ENCODE peak calls at places on chromosomes 2 and 18, in ten cellular contexts. One of them, this sample, is unnamed.

GRCh38 chr2:9211496-9211895 is 4.9 kb downstream of the ASAP2 start:
- DNase-seq in AG08396: no peak
- DNase-seq in T1000: no peak
- DNase-seq in left colon: no peak
- DNase-seq in activated CD4-positive, CD25-positive, alpha-beta regulatory T cell treated with anti-CD3 and anti-CD28 coated beads, Interleukin-2, amount 50 U/mL, for 16 hours: no peak
- DNase-seq in upper lobe of right lung: no peak
- DNase-seq in HCEC 1CT: no peak
- DNase-seq in SW 1271: no peak
- DNase-seq in brain microvascular endothelial cell: peak; percentile 45
- DNase-seq in H4: no peak
- DNase-seq in this sample: no peak

GRCh38 chr2:216344958-216345315 is 27.3 kb downstream of the MARCHF4 start:
- DNase-seq in AG08396: no peak
- DNase-seq in T1000: no peak
- DNase-seq in left colon: no peak
- DNase-seq in activated CD4-positive, CD25-positive, alpha-beta regulatory T cell treated with anti-CD3 and anti-CD28 coated beads, Interleukin-2, amount 50 U/mL, for 16 hours: no peak
- DNase-seq in upper lobe of right lung: no peak
- DNase-seq in HCEC 1CT: no peak
- DNase-seq in SW 1271: no peak
- DNase-seq in brain microvascular endothelial cell: no peak
- DNase-seq in H4: no peak
- DNase-seq in this sample: no peak

GRCh38 chr2:64036343-64036742 is 17.1 kb upstream of the VPS54 start:
- DNase-seq in AG08396: peak; percentile 60
- DNase-seq in T1000: no peak
- DNase-seq in left colon: no peak
- DNase-seq in activated CD4-positive, CD25-positive, alpha-beta regulatory T cell treated with anti-CD3 and anti-CD28 coated beads, Interleukin-2, amount 50 U/mL, for 16 hours: no peak
- DNase-seq in upper lobe of right lung: no peak
- DNase-seq in HCEC 1CT: peak; percentile 86
- DNase-seq in SW 1271: peak; percentile 53
- DNase-seq in brain microvascular endothelial cell: peak; percentile 59
- DNase-seq in H4: peak; percentile 66
- DNase-seq in this sample: no peak

GRCh38 chr2:88355486-88355885 is 97.0 kb downstream of the FOXI3 start:
- DNase-seq in AG08396: no peak
- DNase-seq in T1000: no peak
- DNase-seq in left colon: no peak
- DNase-seq in activated CD4-positive, CD25-positive, alpha-beta regulatory T cell treated with anti-CD3 and anti-CD28 coated beads, Interleukin-2, amount 50 U/mL, for 16 hours: no peak
- DNase-seq in upper lobe of right lung: no peak
- DNase-seq in HCEC 1CT: no peak
- DNase-seq in SW 1271: no peak
- DNase-seq in brain microvascular endothelial cell: no peak
- DNase-seq in H4: no peak
- DNase-seq in this sample: no peak

GRCh38 chr2:20129320-20130274 is 78.2 kb upstream of the LAPTM4A start:
- DNase-seq in AG08396: no peak
- DNase-seq in T1000: no peak
- DNase-seq in left colon: peak; percentile 83
- DNase-seq in activated CD4-positive, CD25-positive, alpha-beta regulatory T cell treated with anti-CD3 and anti-CD28 coated beads, Interleukin-2, amount 50 U/mL, for 16 hours: no peak
- DNase-seq in upper lobe of right lung: no peak
- DNase-seq in HCEC 1CT: no peak
- DNase-seq in SW 1271: no peak
- DNase-seq in brain microvascular endothelial cell: no peak
- DNase-seq in H4: no peak
- DNase-seq in this sample: peak; percentile 80

GRCh38 chr2:145066151-145066661 is 546.3 kb upstream of the ZEB2 start:
- DNase-seq in AG08396: no peak
- DNase-seq in T1000: no peak
- DNase-seq in left colon: no peak
- DNase-seq in activated CD4-positive, CD25-positive, alpha-beta regulatory T cell treated with anti-CD3 and anti-CD28 coated beads, Interleukin-2, amount 50 U/mL, for 16 hours: no peak
- DNase-seq in upper lobe of right lung: no peak
- DNase-seq in HCEC 1CT: no peak
- DNase-seq in SW 1271: no peak
- DNase-seq in brain microvascular endothelial cell: peak; percentile 9
- DNase-seq in H4: no peak
- DNase-seq in this sample: no peak

GRCh38 chr2:72846171-72847095 is 20.6 kb upstream of the EXOC6B start:
- DNase-seq in AG08396: no peak
- DNase-seq in T1000: no peak
- DNase-seq in left colon: no peak
- DNase-seq in activated CD4-positive, CD25-positive, alpha-beta regulatory T cell treated with anti-CD3 and anti-CD28 coated beads, Interleukin-2, amount 50 U/mL, for 16 hours: no peak
- DNase-seq in upper lobe of right lung: no peak
- DNase-seq in HCEC 1CT: no peak
- DNase-seq in SW 1271: no peak
- DNase-seq in brain microvascular endothelial cell: no peak
- DNase-seq in H4: no peak
- DNase-seq in this sample: no peak

GRCh38 chr2:84792856-84793522 is 87.9 kb downstream of the TRABD2A start:
- DNase-seq in AG08396: no peak
- DNase-seq in T1000: no peak
- DNase-seq in left colon: no peak
- DNase-seq in activated CD4-positive, CD25-positive, alpha-beta regulatory T cell treated with anti-CD3 and anti-CD28 coated beads, Interleukin-2, amount 50 U/mL, for 16 hours: no peak
- DNase-seq in upper lobe of right lung: no peak
- DNase-seq in HCEC 1CT: peak; percentile 39
- DNase-seq in SW 1271: no peak
- DNase-seq in brain microvascular endothelial cell: no peak
- DNase-seq in H4: no peak
- DNase-seq in this sample: no peak

GRCh38 chr2:152167070-152167469 is 8.5 kb downstream of the STAM2 start:
- DNase-seq in AG08396: no peak
- DNase-seq in T1000: no peak
- DNase-seq in left colon: no peak
- DNase-seq in activated CD4-positive, CD25-positive, alpha-beta regulatory T cell treated with anti-CD3 and anti-CD28 coated beads, Interleukin-2, amount 50 U/mL, for 16 hours: no peak
- DNase-seq in upper lobe of right lung: no peak
- DNase-seq in HCEC 1CT: no peak
- DNase-seq in SW 1271: no peak
- DNase-seq in brain microvascular endothelial cell: no peak
- DNase-seq in H4: no peak
- DNase-seq in this sample: no peak

GRCh38 chr2:150976604-150977003 is 285.1 kb downstream of the RBM43 start:
- DNase-seq in AG08396: no peak
- DNase-seq in T1000: no peak
- DNase-seq in left colon: no peak
- DNase-seq in activated CD4-positive, CD25-positive, alpha-beta regulatory T cell treated with anti-CD3 and anti-CD28 coated beads, Interleukin-2, amount 50 U/mL, for 16 hours: no peak
- DNase-seq in upper lobe of right lung: no peak
- DNase-seq in HCEC 1CT: no peak
- DNase-seq in SW 1271: no peak
- DNase-seq in brain microvascular endothelial cell: no peak
- DNase-seq in H4: no peak
- DNase-seq in this sample: no peak

GRCh38 chr2:55087930-55088329 is 37.7 kb upstream of the RTN4 start:
- DNase-seq in AG08396: no peak
- DNase-seq in T1000: no peak
- DNase-seq in left colon: no peak
- DNase-seq in activated CD4-positive, CD25-positive, alpha-beta regulatory T cell treated with anti-CD3 and anti-CD28 coated beads, Interleukin-2, amount 50 U/mL, for 16 hours: no peak
- DNase-seq in upper lobe of right lung: no peak
- DNase-seq in HCEC 1CT: no peak
- DNase-seq in SW 1271: no peak
- DNase-seq in brain microvascular endothelial cell: no peak
- DNase-seq in H4: no peak
- DNase-seq in this sample: no peak

GRCh38 chr2:128808462-128809255 is 490.0 kb upstream of the HS6ST1 start:
- DNase-seq in AG08396: peak; percentile 28
- DNase-seq in T1000: no peak
- DNase-seq in left colon: no peak
- DNase-seq in activated CD4-positive, CD25-positive, alpha-beta regulatory T cell treated with anti-CD3 and anti-CD28 coated beads, Interleukin-2, amount 50 U/mL, for 16 hours: no peak
- DNase-seq in upper lobe of right lung: no peak
- DNase-seq in HCEC 1CT: no peak
- DNase-seq in SW 1271: no peak
- DNase-seq in brain microvascular endothelial cell: peak; percentile 74
- DNase-seq in H4: peak; percentile 21
- DNase-seq in this sample: no peak

GRCh38 chr18:30280861-30281470 is 761.6 kb downstream of the DSC3 start:
- DNase-seq in AG08396: peak; percentile 5
- DNase-seq in T1000: peak; percentile 5
- DNase-seq in left colon: no peak
- DNase-seq in activated CD4-positive, CD25-positive, alpha-beta regulatory T cell treated with anti-CD3 and anti-CD28 coated beads, Interleukin-2, amount 50 U/mL, for 16 hours: no peak
- DNase-seq in upper lobe of right lung: no peak
- DNase-seq in HCEC 1CT: peak; percentile 27
- DNase-seq in SW 1271: peak; percentile 32
- DNase-seq in brain microvascular endothelial cell: peak; percentile 51
- DNase-seq in H4: peak; percentile 31
- DNase-seq in this sample: peak; percentile 50

GRCh38 chr2:132804045-132804444 is 134.0 kb upstream of the LYPD1 start:
- DNase-seq in AG08396: peak; percentile 17
- DNase-seq in T1000: no peak
- DNase-seq in left colon: no peak
- DNase-seq in activated CD4-positive, CD25-positive, alpha-beta regulatory T cell treated with anti-CD3 and anti-CD28 coated beads, Interleukin-2, amount 50 U/mL, for 16 hours: no peak
- DNase-seq in upper lobe of right lung: no peak
- DNase-seq in HCEC 1CT: peak; percentile 64
- DNase-seq in SW 1271: peak; percentile 12
- DNase-seq in brain microvascular endothelial cell: peak; percentile 71
- DNase-seq in H4: peak; percentile 25
- DNase-seq in this sample: peak; percentile 47

GRCh38 chr2:205024822-205025518 is 479.7 kb downstream of the PARD3B start:
- DNase-seq in AG08396: peak; percentile 80
- DNase-seq in T1000: peak; percentile 72
- DNase-seq in left colon: no peak
- DNase-seq in activated CD4-positive, CD25-positive, alpha-beta regulatory T cell treated with anti-CD3 and anti-CD28 coated beads, Interleukin-2, amount 50 U/mL, for 16 hours: no peak
- DNase-seq in upper lobe of right lung: no peak
- DNase-seq in HCEC 1CT: peak; percentile 93
- DNase-seq in SW 1271: peak; percentile 89
- DNase-seq in brain microvascular endothelial cell: peak; percentile 96
- DNase-seq in H4: peak; percentile 91
- DNase-seq in this sample: no peak

GRCh38 chr2:114006460-114006859 is 116.6 kb downstream of the ACTR3 start:
- DNase-seq in AG08396: no peak
- DNase-seq in T1000: no peak
- DNase-seq in left colon: no peak
- DNase-seq in activated CD4-positive, CD25-positive, alpha-beta regulatory T cell treated with anti-CD3 and anti-CD28 coated beads, Interleukin-2, amount 50 U/mL, for 16 hours: no peak
- DNase-seq in upper lobe of right lung: no peak
- DNase-seq in HCEC 1CT: no peak
- DNase-seq in SW 1271: no peak
- DNase-seq in brain microvascular endothelial cell: no peak
- DNase-seq in H4: no peak
- DNase-seq in this sample: no peak

GRCh38 chr2:139773720-139774277 is 993.6 kb upstream of the NXPH2 start:
- DNase-seq in AG08396: no peak
- DNase-seq in T1000: no peak
- DNase-seq in left colon: no peak
- DNase-seq in activated CD4-positive, CD25-positive, alpha-beta regulatory T cell treated with anti-CD3 and anti-CD28 coated beads, Interleukin-2, amount 50 U/mL, for 16 hours: no peak
- DNase-seq in upper lobe of right lung: no peak
- DNase-seq in HCEC 1CT: peak; percentile 11
- DNase-seq in SW 1271: no peak
- DNase-seq in brain microvascular endothelial cell: no peak
- DNase-seq in H4: no peak
- DNase-seq in this sample: peak; percentile 92

GRCh38 chr2:225117061-225117716 is 74.9 kb upstream of the DOCK10 start:
- DNase-seq in AG08396: peak; percentile 11
- DNase-seq in T1000: no peak
- DNase-seq in left colon: no peak
- DNase-seq in activated CD4-positive, CD25-positive, alpha-beta regulatory T cell treated with anti-CD3 and anti-CD28 coated beads, Interleukin-2, amount 50 U/mL, for 16 hours: no peak
- DNase-seq in upper lobe of right lung: no peak
- DNase-seq in HCEC 1CT: no peak
- DNase-seq in SW 1271: no peak
- DNase-seq in brain microvascular endothelial cell: no peak
- DNase-seq in H4: peak; percentile 35
- DNase-seq in this sample: no peak

GRCh38 chr2:73728711-73729110 is 8.4 kb downstream of the TPRKB start:
- DNase-seq in AG08396: no peak
- DNase-seq in T1000: no peak
- DNase-seq in left colon: no peak
- DNase-seq in activated CD4-positive, CD25-positive, alpha-beta regulatory T cell treated with anti-CD3 and anti-CD28 coated beads, Interleukin-2, amount 50 U/mL, for 16 hours: no peak
- DNase-seq in upper lobe of right lung: no peak
- DNase-seq in HCEC 1CT: no peak
- DNase-seq in SW 1271: no peak
- DNase-seq in brain microvascular endothelial cell: no peak
- DNase-seq in H4: no peak
- DNase-seq in this sample: no peak

GRCh38 chr18:9690418-9691178 is 17.5 kb upstream of the RAB31 start:
- DNase-seq in AG08396: no peak
- DNase-seq in T1000: no peak
- DNase-seq in left colon: no peak
- DNase-seq in activated CD4-positive, CD25-positive, alpha-beta regulatory T cell treated with anti-CD3 and anti-CD28 coated beads, Interleukin-2, amount 50 U/mL, for 16 hours: no peak
- DNase-seq in upper lobe of right lung: no peak
- DNase-seq in HCEC 1CT: peak; percentile 63
- DNase-seq in SW 1271: no peak
- DNase-seq in brain microvascular endothelial cell: no peak
- DNase-seq in H4: no peak
- DNase-seq in this sample: no peak

GRCh38 chr18:66582151-66582550 is 21.7 kb downstream of the CDH19 start:
- DNase-seq in AG08396: no peak
- DNase-seq in T1000: no peak
- DNase-seq in left colon: no peak
- DNase-seq in activated CD4-positive, CD25-positive, alpha-beta regulatory T cell treated with anti-CD3 and anti-CD28 coated beads, Interleukin-2, amount 50 U/mL, for 16 hours: no peak
- DNase-seq in upper lobe of right lung: no peak
- DNase-seq in HCEC 1CT: no peak
- DNase-seq in SW 1271: no peak
- DNase-seq in brain microvascular endothelial cell: no peak
- DNase-seq in H4: no peak
- DNase-seq in this sample: no peak

GRCh38 chr2:119430023-119430498 is 1.6 kb upstream of the TMEM37 start:
- DNase-seq in AG08396: no peak
- DNase-seq in T1000: no peak
- DNase-seq in left colon: no peak
- DNase-seq in activated CD4-positive, CD25-positive, alpha-beta regulatory T cell treated with anti-CD3 and anti-CD28 coated beads, Interleukin-2, amount 50 U/mL, for 16 hours: no peak
- DNase-seq in upper lobe of right lung: no peak
- DNase-seq in HCEC 1CT: no peak
- DNase-seq in SW 1271: no peak
- DNase-seq in brain microvascular endothelial cell: no peak
- DNase-seq in H4: no peak
- DNase-seq in this sample: no peak

GRCh38 chr2:63538409-63538808 is 49.9 kb downstream of the WDPCP start:
- DNase-seq in AG08396: no peak
- DNase-seq in T1000: no peak
- DNase-seq in left colon: no peak
- DNase-seq in activated CD4-positive, CD25-positive, alpha-beta regulatory T cell treated with anti-CD3 and anti-CD28 coated beads, Interleukin-2, amount 50 U/mL, for 16 hours: no peak
- DNase-seq in upper lobe of right lung: no peak
- DNase-seq in HCEC 1CT: no peak
- DNase-seq in SW 1271: no peak
- DNase-seq in brain microvascular endothelial cell: no peak
- DNase-seq in H4: no peak
- DNase-seq in this sample: no peak

GRCh38 chr2:161798027-161798426 is 173.8 kb downstream of the SLC4A10 start:
- DNase-seq in AG08396: no peak
- DNase-seq in T1000: no peak
- DNase-seq in left colon: no peak
- DNase-seq in activated CD4-positive, CD25-positive, alpha-beta regulatory T cell treated with anti-CD3 and anti-CD28 coated beads, Interleukin-2, amount 50 U/mL, for 16 hours: no peak
- DNase-seq in upper lobe of right lung: no peak
- DNase-seq in HCEC 1CT: no peak
- DNase-seq in SW 1271: no peak
- DNase-seq in brain microvascular endothelial cell: no peak
- DNase-seq in H4: no peak
- DNase-seq in this sample: no peak

GRCh38 chr2:191231995-191232394 is 13.2 kb upstream of the MYO1B start:
- DNase-seq in AG08396: no peak
- DNase-seq in T1000: no peak
- DNase-seq in left colon: no peak
- DNase-seq in activated CD4-positive, CD25-positive, alpha-beta regulatory T cell treated with anti-CD3 and anti-CD28 coated beads, Interleukin-2, amount 50 U/mL, for 16 hours: no peak
- DNase-seq in upper lobe of right lung: no peak
- DNase-seq in HCEC 1CT: peak; percentile 64
- DNase-seq in SW 1271: no peak
- DNase-seq in brain microvascular endothelial cell: no peak
- DNase-seq in H4: peak; percentile 23
- DNase-seq in this sample: no peak

GRCh38 chr2:10647886-10648605 is 41.7 kb downstream of the NOL10 start:
- DNase-seq in AG08396: no peak
- DNase-seq in T1000: no peak
- DNase-seq in left colon: no peak
- DNase-seq in activated CD4-positive, CD25-positive, alpha-beta regulatory T cell treated with anti-CD3 and anti-CD28 coated beads, Interleukin-2, amount 50 U/mL, for 16 hours: no peak
- DNase-seq in upper lobe of right lung: no peak
- DNase-seq in HCEC 1CT: no peak
- DNase-seq in SW 1271: no peak
- DNase-seq in brain microvascular endothelial cell: no peak
- DNase-seq in H4: no peak
- DNase-seq in this sample: no peak

This sample was measured in NCI-H1105 treated with DMSO at 0.1 percent for 48 hours.